ENCODE peak calls at places on chromosomes 6 and 20, in seven cellular contexts. T is A549, L is HCT116, Z is H1, C is NB4, R is HepG2, Q is endothelial cell of umbilical vein. D is an unnamed sample.

GRCh38 chr6:128239898-128240509 is 280.4 kb downstream of the PTPRK start:
- DNase-seq in Q (peak), Z (no peak), R (no peak), L (no peak), T (no peak), C (no peak), D (no peak)

GRCh38 chr6:168737481-168737880 is 296.5 kb downstream of the SMOC2 start:
- DNase-seq in T (peak), Q (no peak), R (peak), C (no peak), L (peak), Z (no peak), D (no peak)

GRCh38 chr6:63731946-63732735 is 96.5 kb downstream of the PHF3 start:
- DNase-seq in C (no peak), Z (no peak), L (no peak), R (no peak), T (no peak), Q (peak), D (no peak)

GRCh38 chr6:15551798-15552197 is 111.0 kb downstream of the DTNBP1 start:
- DNase-seq in T (no peak), Q (peak), L (no peak), C (no peak), R (no peak), Z (no peak), D (no peak)

GRCh38 chr20:53926428-53927028 is 143.9 kb downstream of the BCAS1 start:
- DNase-seq in C (peak), Z (no peak), Q (peak), R (peak), T (peak), L (no peak), D (no peak)

GRCh38 chr6:44276667-44277640 is 6.7 kb downstream of the TMEM151B start:
- DNase-seq in L (no peak), T (no peak), Z (no peak), C (no peak), R (no peak), Q (no peak), D (no peak)

GRCh38 chr6:82114748-82115147 is 132.8 kb downstream of the IBTK start:
- DNase-seq in Q (no peak), L (no peak), T (no peak), C (no peak), Z (no peak), R (peak), D (no peak)

GRCh38 chr20:53413188-53413631 is 180.4 kb downstream of the ZNF217 start:
- DNase-seq in Q (no peak), T (peak), Z (peak), R (peak), C (no peak), L (peak), D (peak)

GRCh38 chr20:62768815-62769287 is 27.4 kb upstream of the MRGBP start:
- DNase-seq in Q (peak), T (no peak), C (no peak), L (no peak), R (no peak), Z (no peak), D (no peak)

GRCh38 chr20:61784801-61785566 is 280.7 kb downstream of the TAF4 start:
- DNase-seq in R (no peak), L (no peak), Z (no peak), C (no peak), Q (no peak), T (no peak), D (no peak)

GRCh38 chr6:85449818-85450577 is at the start of gene NT5E:
- DNase-seq in Q (peak), Z (no peak), C (no peak), T (peak), R (peak), L (no peak), D (no peak)

GRCh38 chr6:56863366-56863765 is 91.5 kb upstream of the BEND6 start:
- DNase-seq in Q (peak), T (peak), C (no peak), R (peak), L (no peak), Z (no peak), D (no peak)

GRCh38 chr6:13550656-13551055 is 23.7 kb upstream of the SIRT5 start:
- DNase-seq in R (no peak), Z (no peak), C (peak), Q (no peak), T (no peak), L (no peak), D (no peak)

GRCh38 chr20:38284893-38285444 is 19.0 kb upstream of the BPI start:
- DNase-seq in Q (no peak), C (no peak), T (no peak), Z (no peak), L (no peak), R (no peak), D (no peak)

GRCh38 chr6:168385380-168385779 is 55.6 kb upstream of the SMOC2 start:
- DNase-seq in L (no peak), C (no peak), R (no peak), Z (no peak), T (no peak), Q (no peak), D (no peak)

GRCh38 chr6:51702851-51703250 is 384.6 kb downstream of the PKHD1 start:
- DNase-seq in T (no peak), Z (no peak), Q (no peak), L (no peak), R (no peak), C (no peak), D (no peak)

GRCh38 chr6:105326216-105326615 is 76.7 kb downstream of the PREP start:
- DNase-seq in C (no peak), Z (no peak), T (no peak), R (peak), Q (peak), L (peak), D (no peak)

GRCh38 chr6:44107017-44107416 is 20.2 kb downstream of the MRPL14 start:
- DNase-seq in Z (no peak), R (no peak), L (no peak), T (no peak), C (no peak), Q (peak), D (no peak)

GRCh38 chr6:16673011-16673797 is 88.1 kb downstream of the ATXN1 start:
- DNase-seq in L (no peak), C (no peak), T (no peak), Q (no peak), Z (no peak), R (no peak), D (no peak)

GRCh38 chr6:9307786-9308185 is 872.4 kb upstream of the SLC35B3 start:
- DNase-seq in L (no peak), C (no peak), Q (no peak), T (no peak), Z (no peak), R (no peak), D (no peak)

GRCh38 chr6:150745896-150746295 is 119.6 kb upstream of the MTHFD1L start:
- DNase-seq in C (no peak), T (no peak), L (no peak), R (no peak), Z (no peak), Q (no peak), D (no peak)

GRCh38 chr6:54291146-54291545 is 17.1 kb upstream of the TINAG start:
- DNase-seq in L (no peak), Q (peak), R (no peak), C (peak), T (no peak), Z (no peak), D (no peak)

GRCh38 chr6:44166591-44167184 is 8.1 kb downstream of the CAPN11 start:
- DNase-seq in L (no peak), Z (no peak), R (no peak), Q (no peak), C (peak), T (no peak), D (peak)

GRCh38 chr6:159075506-159076100 is 30.8 kb upstream of the TAGAP start:
- DNase-seq in C (no peak), Q (no peak), T (no peak), Z (no peak), R (no peak), L (no peak), D (no peak)

GRCh38 chr6:37081042-37081607 is 75.7 kb downstream of the FGD2 start:
- DNase-seq in T (no peak), R (no peak), Z (no peak), L (no peak), Q (no peak), C (no peak), D (no peak)

GRCh38 chr6:122476131-122476530 is 4.5 kb upstream of the SERINC1 start:
- DNase-seq in L (no peak), Q (peak), T (peak), R (peak), C (peak), Z (no peak), D (peak)

GRCh38 chr20:37521091-37521771 is at the start of gene NNAT:
- DNase-seq in T (no peak), Z (no peak), C (no peak), Q (no peak), R (no peak), L (no peak), D (peak)

GRCh38 chr6:109854541-109855308 is 123.4 kb upstream of the GPR6 start:
- DNase-seq in T (no peak), R (no peak), C (no peak), Q (no peak), L (no peak), Z (peak), D (no peak)

GRCh38 chr20:967796-968742 is 34.0 kb downstream of the RSPO4 start:
- DNase-seq in C (peak), R (peak), Z (no peak), T (peak), L (peak), Q (peak), D (peak)
- TF ChIP-seq MAX in C (peak), R (no peak), Z (peak), T (no peak), L (peak), Q (peak), D (peak)

DNA sequence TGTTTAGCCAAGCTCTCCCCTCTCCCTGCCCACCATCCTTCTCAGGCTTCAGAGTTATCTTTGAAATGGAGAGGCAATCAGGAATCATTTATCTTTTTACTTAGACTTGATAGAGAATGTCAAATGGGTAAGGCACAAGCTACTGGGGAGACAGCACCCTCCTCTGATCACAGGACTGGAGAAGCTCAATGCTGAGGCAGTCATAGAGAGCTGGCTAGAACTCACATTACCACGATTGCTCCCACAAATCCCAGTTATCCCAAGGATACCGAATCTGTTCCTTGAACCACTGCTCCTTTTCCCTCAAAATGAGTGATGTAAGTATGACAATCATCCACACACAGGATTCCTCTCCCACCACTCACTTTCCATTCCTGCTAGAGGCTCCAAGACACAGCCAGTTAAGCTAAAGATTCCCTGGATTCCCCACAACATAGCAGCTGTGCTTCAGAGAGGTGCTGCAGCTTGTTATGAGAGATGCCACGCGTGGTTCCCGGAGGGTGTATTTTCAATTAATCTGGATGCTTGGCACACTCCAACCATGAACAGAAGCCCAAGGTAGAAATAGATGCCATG is 96.2 kb upstream of the VGLL2 start:
- DNase-seq in C (no peak), Q (no peak), Z (no peak), L (no peak), R (no peak), T (no peak), D (no peak)
- TF ChIP-seq MAX in C (no peak), Q (no peak), Z (no peak), L (no peak), R (no peak), T (no peak), D (no peak)

DNA sequence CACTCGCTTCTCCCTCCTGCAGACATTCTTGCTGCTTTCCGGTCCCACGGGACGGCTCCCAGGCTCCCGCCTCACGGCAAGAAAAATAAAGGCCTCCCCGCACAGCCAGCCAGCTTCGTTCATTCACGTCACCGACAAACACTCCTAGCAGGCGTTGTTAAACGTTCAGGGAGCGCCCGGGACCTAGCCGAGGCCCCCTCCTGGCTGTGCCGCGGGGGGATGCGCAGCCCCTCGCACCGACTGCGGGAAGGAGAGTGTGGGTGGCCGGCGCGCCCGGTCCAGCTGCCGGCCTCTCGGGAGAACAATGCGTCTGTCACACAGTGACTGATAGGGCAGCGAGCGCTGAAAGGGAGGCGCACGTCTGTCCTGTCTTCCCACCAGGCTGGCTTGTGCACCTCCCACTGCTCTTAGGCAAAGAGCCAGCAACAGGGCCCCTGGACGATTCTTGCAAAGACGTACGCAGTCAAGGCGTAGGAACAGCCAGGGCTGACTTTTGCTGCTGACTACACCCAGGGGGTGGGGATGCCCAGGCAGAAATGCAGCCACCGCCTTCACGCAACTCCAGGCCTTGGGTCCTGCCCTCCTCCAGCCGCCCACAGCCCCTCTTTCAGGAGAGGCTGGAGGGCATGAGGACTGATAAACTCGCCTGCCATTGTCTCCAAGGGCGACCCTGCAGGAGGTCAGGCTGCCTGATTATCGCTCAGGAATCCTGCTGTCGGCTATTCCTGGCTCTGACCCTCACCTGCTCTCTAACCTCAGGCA is 61.8 kb upstream of the HDDC2 start:
- DNase-seq in L (no peak), C (peak), T (no peak), R (peak), Z (peak), Q (peak), D (no peak)
- TF ChIP-seq MAX in L (no peak), C (no peak), T (no peak), R (no peak), Z (peak), Q (no peak), D (no peak)

DNA sequence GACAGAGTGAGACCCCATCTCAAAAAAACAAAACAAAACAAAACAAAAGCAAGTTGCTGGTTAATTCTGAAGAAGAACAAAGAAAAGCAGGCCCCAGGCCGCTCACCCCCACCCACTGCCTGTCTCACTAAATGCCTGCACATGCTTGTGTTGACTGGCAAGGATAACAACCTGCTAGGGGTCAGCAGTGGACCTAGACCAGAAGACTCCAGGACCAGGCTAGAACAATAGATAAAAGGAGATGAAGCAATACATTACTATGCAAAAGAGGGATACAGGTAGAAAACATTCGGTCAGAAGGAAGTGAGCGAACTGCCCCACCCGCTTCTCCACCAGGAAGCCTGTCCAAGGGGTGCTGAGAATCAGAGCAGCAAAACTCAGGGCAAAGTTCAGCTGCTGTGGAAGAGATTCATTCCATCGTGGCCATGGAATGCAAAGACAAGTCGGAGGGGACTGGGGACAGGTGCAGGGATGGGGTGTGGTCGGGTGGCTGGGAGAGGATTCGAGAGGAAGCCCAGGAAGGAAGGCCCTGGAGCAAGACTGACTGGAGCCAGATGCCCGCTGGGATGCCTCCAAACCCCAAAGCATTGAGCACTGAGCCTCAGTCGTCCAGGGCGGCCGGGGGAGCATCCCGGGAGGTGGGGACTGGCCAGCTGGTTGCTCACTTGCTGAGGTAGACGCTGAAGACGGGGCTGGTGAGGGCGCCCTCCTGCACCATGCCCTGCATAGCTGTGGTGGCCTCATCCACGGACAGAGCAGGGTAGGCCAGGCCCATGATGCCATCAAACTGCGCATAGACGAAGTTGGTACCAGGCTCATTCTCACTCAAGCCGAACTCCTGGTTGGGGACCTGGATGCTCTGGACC is 5.3 kb downstream of the PGC start:
- DNase-seq in R (peak), Z (no peak), C (no peak), T (peak), L (no peak), Q (no peak), D (no peak)
- TF ChIP-seq MAX in R (peak), Z (no peak), C (no peak), T (no peak), L (no peak), Q (no peak), D (no peak)

GRCh38 chr6:21396313-21396712 is 197.2 kb upstream of the SOX4 start:
- DNase-seq in Z (no peak), L (no peak), Q (no peak), T (no peak), R (no peak), C (no peak), D (no peak)
- TF ChIP-seq MAX in Z (no peak), L (no peak), Q (no peak), T (no peak), R (no peak), C (no peak), D (no peak)

D was measured in K562.